ENCODE peak calls at places on chromosome 2, in four cellular contexts. One of them, this sample, is unnamed. For H3K27me3, the result is how much of the 10 kb centered on the place peaks cover.

GRCh38 chr2:32697156-32697555 is 69.3 kb downstream of the TTC27 start:
- DNase-seq in neuronal stem cell: no peak
- DNase-seq in pancreas: no peak
- DNase-seq in mammary epithelial cell: peak
- DNase-seq in this sample: no peak

GRCh38 chr2:120908314-120908975 is 172.8 kb downstream of the GLI2 start:
- DNase-seq in mammary epithelial cell: no peak
- DNase-seq in neuronal stem cell: no peak
- DNase-seq in pancreas: no peak
- DNase-seq in this sample: no peak

GRCh38 chr2:102488063-102488462 is 15.0 kb downstream of the SLC9A4 start:
- DNase-seq in mammary epithelial cell: peak
- DNase-seq in neuronal stem cell: no peak
- DNase-seq in pancreas: no peak
- DNase-seq in this sample: no peak

GRCh38 chr2:235511187-235511661 is 17.4 kb downstream of the AGAP1 start:
- DNase-seq in pancreas: peak
- DNase-seq in neuronal stem cell: no peak
- DNase-seq in mammary epithelial cell: peak
- DNase-seq in this sample: no peak

GRCh38 chr2:190879474-190880373 is 897 bp upstream of the GLS start:
- DNase-seq in pancreas: no peak
- DNase-seq in mammary epithelial cell: no peak
- DNase-seq in neuronal stem cell: no peak
- DNase-seq in this sample: no peak

GRCh38 chr2:211674715-211675114 is 863.9 kb downstream of the ERBB4 start:
- DNase-seq in pancreas: no peak
- DNase-seq in neuronal stem cell: no peak
- DNase-seq in mammary epithelial cell: no peak
- DNase-seq in this sample: no peak

GRCh38 chr2:192162392-192163042 is 32.2 kb downstream of the TMEFF2 start:
- DNase-seq in pancreas: peak
- DNase-seq in neuronal stem cell: peak
- DNase-seq in mammary epithelial cell: peak
- DNase-seq in this sample: no peak

GRCh38 chr2:4964579-4964978 is 727.6 kb upstream of the SOX11 start:
- DNase-seq in mammary epithelial cell: no peak
- DNase-seq in pancreas: no peak
- DNase-seq in neuronal stem cell: no peak
- DNase-seq in this sample: no peak

GRCh38 chr2:227703961-227704360 is 13.9 kb downstream of the SLC19A3 start:
- DNase-seq in pancreas: no peak
- DNase-seq in neuronal stem cell: no peak
- DNase-seq in mammary epithelial cell: peak
- DNase-seq in this sample: no peak

GRCh38 chr2:5915926-5916325 is 223.7 kb downstream of the SOX11 start:
- DNase-seq in mammary epithelial cell: no peak
- DNase-seq in pancreas: no peak
- DNase-seq in neuronal stem cell: no peak
- DNase-seq in this sample: no peak

GRCh38 chr2:7057865-7058400 is 140.7 kb downstream of the RNF144A start:
- DNase-seq in mammary epithelial cell: no peak
- DNase-seq in neuronal stem cell: no peak
- DNase-seq in pancreas: no peak
- DNase-seq in this sample: no peak

GRCh38 chr2:4976407-4976806 is 715.8 kb upstream of the SOX11 start:
- DNase-seq in pancreas: no peak
- DNase-seq in neuronal stem cell: no peak
- DNase-seq in mammary epithelial cell: no peak
- DNase-seq in this sample: no peak

GRCh38 chr2:241620419-241620769 is 16.6 kb downstream of the THAP4 start:
- DNase-seq in pancreas: no peak
- DNase-seq in neuronal stem cell: no peak
- DNase-seq in mammary epithelial cell: peak
- DNase-seq in this sample: no peak

GRCh38 chr2:120436885-120437603 is 91.1 kb downstream of the INHBB start:
- DNase-seq in pancreas: no peak
- DNase-seq in neuronal stem cell: no peak
- DNase-seq in mammary epithelial cell: peak
- DNase-seq in this sample: no peak

GRCh38 chr2:234025475-234025874 is 25.0 kb upstream of the SPP2 start:
- DNase-seq in neuronal stem cell: no peak
- DNase-seq in mammary epithelial cell: no peak
- DNase-seq in pancreas: no peak
- DNase-seq in this sample: no peak

GRCh38 chr2:240705204-240705781 is 13.6 kb downstream of the AQP12A start:
- DNase-seq in pancreas: peak
- DNase-seq in mammary epithelial cell: no peak
- DNase-seq in neuronal stem cell: no peak
- DNase-seq in this sample: peak

GRCh38 chr2:230778350-230779140 is 65.9 kb downstream of the CAB39 start:
- DNase-seq in neuronal stem cell: no peak
- DNase-seq in mammary epithelial cell: no peak
- DNase-seq in pancreas: no peak
- DNase-seq in this sample: no peak

GRCh38 chr2:237575869-237576862 is 9.8 kb downstream of the PRLH start:
- DNase-seq in pancreas: peak
- DNase-seq in mammary epithelial cell: no peak
- DNase-seq in neuronal stem cell: no peak
- DNase-seq in this sample: no peak

GRCh38 chr2:236417150-236417549 is 152.5 kb upstream of the ACKR3 start:
- DNase-seq in mammary epithelial cell: no peak
- DNase-seq in neuronal stem cell: no peak
- DNase-seq in pancreas: no peak
- DNase-seq in this sample: no peak

GRCh38 chr2:237875234-237876055 is 16.0 kb downstream of the RAMP1 start:
- DNase-seq in pancreas: no peak
- DNase-seq in mammary epithelial cell: no peak
- DNase-seq in neuronal stem cell: no peak
- DNase-seq in this sample: no peak

GRCh38 chr2:221429741-221430491 is 142.2 kb downstream of the EPHA4 start:
- DNase-seq in mammary epithelial cell: peak
- DNase-seq in pancreas: no peak
- DNase-seq in neuronal stem cell: no peak
- DNase-seq in this sample: no peak

GRCh38 chr2:88006912-88007439 is 9.4 kb downstream of the RNU2-63P start:
- DNase-seq in neuronal stem cell: no peak
- DNase-seq in mammary epithelial cell: no peak
- DNase-seq in pancreas: no peak
- DNase-seq in this sample: no peak

GRCh38 chr2:43041661-43042360 is 184.6 kb downstream of the ZFP36L2 start:
- DNase-seq in pancreas: peak
- DNase-seq in neuronal stem cell: peak
- DNase-seq in mammary epithelial cell: peak
- DNase-seq in this sample: peak

GRCh38 chr2:240347373-240347940 is 88.0 kb upstream of the GPC1 start:
- DNase-seq in mammary epithelial cell: no peak
- DNase-seq in neuronal stem cell: no peak
- DNase-seq in pancreas: peak
- DNase-seq in this sample: no peak

GRCh38 chr2:231707625-231708049 is 688 bp upstream of the PTMA start:
- DNase-seq in neuronal stem cell: no peak
- DNase-seq in mammary epithelial cell: peak
- DNase-seq in pancreas: no peak
- DNase-seq in this sample: no peak

GRCh38 chr2:8538951-8539621 is 142.8 kb upstream of the ID2 start:
- DNase-seq in neuronal stem cell: no peak
- DNase-seq in mammary epithelial cell: no peak
- DNase-seq in pancreas: no peak
- DNase-seq in this sample: no peak

GRCh38 chr2:10517351-10518043 is 69.4 kb upstream of the ODC1 start:
- DNase-seq in neuronal stem cell: no peak
- DNase-seq in pancreas: no peak
- DNase-seq in mammary epithelial cell: peak
- DNase-seq in this sample: no peak

GRCh38 chr2:77939370-77939769 is 417.2 kb upstream of the LRRTM4 start:
- DNase-seq in mammary epithelial cell: no peak
- DNase-seq in pancreas: no peak
- DNase-seq in neuronal stem cell: no peak
- DNase-seq in this sample: no peak
- H3K4me3 ChIP-seq in mammary epithelial cell: no peak
- H3K4me3 ChIP-seq in pancreas: no peak
- H3K4me3 ChIP-seq in neuronal stem cell: no peak
- H3K4me3 ChIP-seq in this sample: no peak

GRCh38 chr2:44937688-44938240 is 3.7 kb upstream of the SIX3 start:
- DNase-seq in neuronal stem cell: peak
- DNase-seq in pancreas: no peak
- DNase-seq in mammary epithelial cell: no peak
- DNase-seq in this sample: no peak

GRCh38 chr2:44935854-44936185 is 5.7 kb upstream of the SIX3 start:
- DNase-seq in pancreas: no peak
- DNase-seq in mammary epithelial cell: no peak
- DNase-seq in neuronal stem cell: no peak
- DNase-seq in this sample: peak

GRCh38 chr2:44936275-44936674 is 5.2 kb upstream of the SIX3 start:
- DNase-seq in mammary epithelial cell: no peak
- DNase-seq in neuronal stem cell: no peak
- DNase-seq in pancreas: no peak
- DNase-seq in this sample: no peak

GRCh38 chr2:44938287-44939073 is 3.0 kb upstream of the SIX3 start:
- DNase-seq in pancreas: peak
- DNase-seq in neuronal stem cell: no peak
- DNase-seq in mammary epithelial cell: no peak
- DNase-seq in this sample: no peak

GRCh38 chr2:44936715-44937687 is 4.5 kb upstream of the SIX3 start:
- DNase-seq in neuronal stem cell: no peak
- DNase-seq in mammary epithelial cell: no peak
- DNase-seq in pancreas: no peak
- DNase-seq in this sample: peak
- H3K27me3 ChIP-seq in neuronal stem cell: half or more
- H3K27me3 ChIP-seq in mammary epithelial cell: half or more
- H3K27me3 ChIP-seq in pancreas: under half
- H3K27me3 ChIP-seq in this sample: half or more

GRCh38 chr2:85890522-85891176 is 1.9 kb upstream of the ST3GAL5 start:
- DNase-seq in mammary epithelial cell: no peak
- DNase-seq in neuronal stem cell: no peak
- DNase-seq in pancreas: no peak
- DNase-seq in this sample: no peak
- H3K4me3 ChIP-seq in mammary epithelial cell: no peak
- H3K4me3 ChIP-seq in neuronal stem cell: no peak
- H3K4me3 ChIP-seq in pancreas: peak
- H3K4me3 ChIP-seq in this sample: peak

GRCh38 chr2:171652411-171652775 is 34.9 kb upstream of the DYNC1I2 start:
- DNase-seq in neuronal stem cell: no peak
- DNase-seq in mammary epithelial cell: peak
- DNase-seq in pancreas: no peak
- DNase-seq in this sample: no peak

GRCh38 chr2:171651667-171652410 is 35.4 kb upstream of the DYNC1I2 start:
- DNase-seq in pancreas: no peak
- DNase-seq in mammary epithelial cell: peak
- DNase-seq in neuronal stem cell: no peak
- DNase-seq in this sample: no peak

DNA sequence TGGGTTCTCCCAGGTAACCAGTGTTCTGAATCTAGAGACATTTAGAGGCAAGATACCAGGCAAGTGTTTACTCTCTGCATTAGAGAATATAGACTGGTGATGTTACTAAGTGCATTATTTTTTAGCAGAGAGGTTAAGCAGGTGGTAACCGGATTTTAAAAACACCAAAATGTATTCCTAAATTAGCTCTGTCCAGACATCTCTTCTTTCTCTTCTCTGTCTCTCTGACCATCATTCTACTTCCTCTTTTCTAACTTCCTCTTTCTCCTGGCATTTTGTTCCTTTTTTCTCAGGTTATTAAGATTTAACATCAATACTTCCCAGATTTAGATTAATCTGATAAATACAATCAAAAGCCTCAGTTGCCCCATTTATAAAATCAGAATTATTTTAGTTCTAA is 31.7 kb upstream of the DYNC1I2 start:
- DNase-seq in mammary epithelial cell: no peak
- DNase-seq in neuronal stem cell: no peak
- DNase-seq in pancreas: no peak
- DNase-seq in this sample: no peak
- H3K27me3 ChIP-seq in mammary epithelial cell: under half
- H3K27me3 ChIP-seq in neuronal stem cell: under half
- H3K27me3 ChIP-seq in pancreas: under half
- H3K27me3 ChIP-seq in this sample: under half

DNA sequence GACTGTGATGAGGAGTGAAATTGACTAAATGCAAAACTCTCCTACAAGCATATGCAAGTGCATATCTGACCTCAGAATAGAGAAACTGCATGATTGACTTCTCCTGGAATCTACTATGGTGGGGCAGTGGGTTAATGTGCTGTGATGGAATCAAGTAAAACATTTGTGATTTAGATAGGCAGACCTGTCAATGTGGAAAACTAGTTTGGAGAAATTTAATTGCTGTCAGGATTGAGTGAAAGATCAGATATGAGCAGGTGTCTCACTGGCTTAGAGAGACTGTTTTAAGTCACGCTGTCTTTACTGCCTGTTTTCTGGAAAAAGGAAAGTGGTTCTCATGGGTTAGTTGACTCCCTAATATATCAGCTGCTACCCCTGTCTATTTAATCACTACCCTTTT is 881.0 kb upstream of the CNTNAP5 start:
- DNase-seq in mammary epithelial cell: no peak
- DNase-seq in pancreas: no peak
- DNase-seq in neuronal stem cell: no peak
- DNase-seq in this sample: no peak
- H3K4me3 ChIP-seq in mammary epithelial cell: no peak
- H3K4me3 ChIP-seq in pancreas: no peak
- H3K4me3 ChIP-seq in neuronal stem cell: no peak
- H3K4me3 ChIP-seq in this sample: no peak

GRCh38 chr2:23400703-23401102 is 15.7 kb downstream of the KLHL29 start:
- DNase-seq in neuronal stem cell: no peak
- DNase-seq in pancreas: no peak
- DNase-seq in mammary epithelial cell: no peak
- DNase-seq in this sample: no peak
- H3K27me3 ChIP-seq in neuronal stem cell: under half
- H3K27me3 ChIP-seq in pancreas: under half
- H3K27me3 ChIP-seq in mammary epithelial cell: under half
- H3K27me3 ChIP-seq in this sample: under half

GRCh38 chr2:219249203-219249980 is 3.7 kb upstream of the TUBA4B start:
- DNase-seq in neuronal stem cell: no peak
- DNase-seq in pancreas: peak
- DNase-seq in mammary epithelial cell: peak
- DNase-seq in this sample: peak

GRCh38 chr2:219252084-219252483 is 959 bp upstream of the TUBA4B start:
- DNase-seq in pancreas: no peak
- DNase-seq in mammary epithelial cell: peak
- DNase-seq in neuronal stem cell: no peak
- DNase-seq in this sample: no peak

GRCh38 chr2:219251656-219252055 is 1.4 kb upstream of the TUBA4B start:
- DNase-seq in mammary epithelial cell: no peak
- DNase-seq in pancreas: no peak
- DNase-seq in neuronal stem cell: no peak
- DNase-seq in this sample: no peak

GRCh38 chr2:219248845-219249202 is 3.5 kb downstream of the STK16 start:
- DNase-seq in neuronal stem cell: no peak
- DNase-seq in pancreas: no peak
- DNase-seq in mammary epithelial cell: no peak
- DNase-seq in this sample: no peak

GRCh38 chr2:219250044-219250781 is 2.8 kb upstream of the TUBA4B start:
- DNase-seq in mammary epithelial cell: no peak
- DNase-seq in neuronal stem cell: no peak
- DNase-seq in pancreas: no peak
- DNase-seq in this sample: no peak
- H3K4me3 ChIP-seq in mammary epithelial cell: no peak
- H3K4me3 ChIP-seq in neuronal stem cell: peak
- H3K4me3 ChIP-seq in pancreas: peak
- H3K4me3 ChIP-seq in this sample: peak